ENCODE peak calls at places on chromosomes 13 and 19, in six cellular contexts. One of them, this sample, is unnamed.

GRCh38 chr19:47730910-47731309 is 14.4 kb upstream of the NOP53 start:
- DNase-seq in lower leg skin: no peak
- DNase-seq in dermis microvascular lymphatic vessel endothelial cell: no peak
- DNase-seq in pancreas: no peak
- DNase-seq in GDM1: no peak
- DNase-seq in EH: no peak
- DNase-seq in this sample: no peak

GRCh38 chr13:33740134-33740538 is 77.8 kb upstream of the RFC3 start:
- DNase-seq in lower leg skin: no peak
- DNase-seq in dermis microvascular lymphatic vessel endothelial cell: no peak
- DNase-seq in pancreas: no peak
- DNase-seq in GDM1: no peak
- DNase-seq in EH: peak
- DNase-seq in this sample: no peak

GRCh38 chr19:49216076-49216475 is 58.5 kb downstream of the TRPM4 start:
- DNase-seq in lower leg skin: no peak
- DNase-seq in dermis microvascular lymphatic vessel endothelial cell: no peak
- DNase-seq in pancreas: no peak
- DNase-seq in GDM1: no peak
- DNase-seq in EH: peak
- DNase-seq in this sample: no peak

GRCh38 chr19:17052439-17052838 is 22.8 kb downstream of the HAUS8 start:
- DNase-seq in lower leg skin: no peak
- DNase-seq in dermis microvascular lymphatic vessel endothelial cell: peak
- DNase-seq in pancreas: no peak
- DNase-seq in GDM1: no peak
- DNase-seq in EH: peak
- DNase-seq in this sample: no peak

GRCh38 chr13:91904597-91904996 is 506.2 kb downstream of the GPC5 start:
- DNase-seq in lower leg skin: no peak
- DNase-seq in dermis microvascular lymphatic vessel endothelial cell: no peak
- DNase-seq in pancreas: no peak
- DNase-seq in GDM1: no peak
- DNase-seq in EH: no peak
- DNase-seq in this sample: no peak

GRCh38 chr19:2055871-2056809 is 5.1 kb upstream of the MKNK2 start:
- DNase-seq in lower leg skin: peak
- DNase-seq in dermis microvascular lymphatic vessel endothelial cell: peak
- DNase-seq in pancreas: peak
- DNase-seq in GDM1: peak
- DNase-seq in EH: peak
- DNase-seq in this sample: no peak

GRCh38 chr13:77143325-77143907 is 116.5 kb upstream of the FBXL3 start:
- DNase-seq in lower leg skin: no peak
- DNase-seq in dermis microvascular lymphatic vessel endothelial cell: no peak
- DNase-seq in pancreas: no peak
- DNase-seq in GDM1: no peak
- DNase-seq in EH: peak
- DNase-seq in this sample: no peak

GRCh38 chr19:3513198-3514140 is 7.4 kb downstream of the FZR1 start:
- DNase-seq in lower leg skin: no peak
- DNase-seq in dermis microvascular lymphatic vessel endothelial cell: no peak
- DNase-seq in pancreas: peak
- DNase-seq in GDM1: no peak
- DNase-seq in EH: peak
- DNase-seq in this sample: no peak

GRCh38 chr13:35771898-35772297 is 295.4 kb upstream of the MAB21L1 start:
- DNase-seq in lower leg skin: no peak
- DNase-seq in dermis microvascular lymphatic vessel endothelial cell: no peak
- DNase-seq in pancreas: no peak
- DNase-seq in GDM1: no peak
- DNase-seq in EH: peak
- DNase-seq in this sample: no peak

GRCh38 chr13:44334751-44335150 is 38.9 kb upstream of the SERP2 start:
- DNase-seq in lower leg skin: no peak
- DNase-seq in dermis microvascular lymphatic vessel endothelial cell: no peak
- DNase-seq in pancreas: no peak
- DNase-seq in GDM1: no peak
- DNase-seq in EH: no peak
- DNase-seq in this sample: no peak

GRCh38 chr19:48836089-48837017 is at the start of gene HSD17B14:
- DNase-seq in lower leg skin: peak
- DNase-seq in dermis microvascular lymphatic vessel endothelial cell: no peak
- DNase-seq in pancreas: no peak
- DNase-seq in GDM1: no peak
- DNase-seq in EH: peak
- DNase-seq in this sample: no peak

GRCh38 chr13:111202745-111203144 is 87.6 kb downstream of the ARHGEF7 start:
- DNase-seq in lower leg skin: no peak
- DNase-seq in dermis microvascular lymphatic vessel endothelial cell: peak
- DNase-seq in pancreas: no peak
- DNase-seq in GDM1: peak
- DNase-seq in EH: peak
- DNase-seq in this sample: no peak

GRCh38 chr19:38830039-38830733 is 1.4 kb downstream of the ECH1 start:
- DNase-seq in lower leg skin: no peak
- DNase-seq in dermis microvascular lymphatic vessel endothelial cell: no peak
- DNase-seq in pancreas: no peak
- DNase-seq in GDM1: no peak
- DNase-seq in EH: peak
- DNase-seq in this sample: no peak

This sample was measured in NCI-H2107.